ENCODE peak calls at places on chromosome 21, in four cellular contexts. L, M, N and E are unnamed samples. For H3K9me3, the result is how much of the 10 kb centered on the place peaks cover.

GRCh38 chr21:29133796-29134195 is 3.4 kb downstream of the MAP3K7CL start:
- DNase-seq in L (no peak), M (no peak), N (no peak), E (no peak)

GRCh38 chr21:41768371-41769042 is 1.7 kb upstream of the RIPK4 start:
- DNase-seq in L (no peak), M (no peak), N (peak), E (no peak)

GRCh38 chr21:33211305-33211704 is 18.4 kb upstream of the IFNAR2 start:
- DNase-seq in L (no peak), N (no peak), M (no peak), E (no peak)

GRCh38 chr21:45594721-45595489 is 48.6 kb upstream of the PCBP3 start:
- DNase-seq in N (no peak), M (no peak), L (no peak), E (no peak)

GRCh38 chr21:16551101-16551695 is 821.4 kb downstream of the USP25 start:
- DNase-seq in L (no peak), N (no peak), M (no peak), E (no peak)

GRCh38 chr21:38680401-38680800 is 125.3 kb upstream of the ETS2 start:
- DNase-seq in L (no peak), M (no peak), N (no peak), E (no peak)

GRCh38 chr21:16310191-16310590 is 580.4 kb downstream of the USP25 start:
- DNase-seq in N (no peak), L (no peak), M (no peak), E (no peak)

GRCh38 chr21:25862596-25862995 is 127.8 kb downstream of the GABPA start:
- DNase-seq in M (no peak), L (no peak), N (no peak), E (no peak)

GRCh38 chr21:38266732-38267131 is 9.9 kb downstream of the KCNJ15 start:
- DNase-seq in M (no peak), L (no peak), N (no peak), E (no peak)

GRCh38 chr21:36504067-36505058 is 24.4 kb upstream of the CLDN14 start:
- DNase-seq in L (no peak), N (peak), M (peak), E (peak)

GRCh38 chr21:17427157-17427556 is 85.7 kb upstream of the CXADR start:
- DNase-seq in N (no peak), L (no peak), M (no peak), E (no peak)

GRCh38 chr21:30408782-30409494 is 13.1 kb downstream of the KRTAP13-1 start:
- DNase-seq in M (no peak), N (peak), L (no peak), E (no peak)

GRCh38 chr21:15309022-15309590 is 244.3 kb upstream of the NRIP1 start:
- DNase-seq in N (no peak), L (no peak), M (no peak), E (no peak)

GRCh38 chr21:45972716-45973474 is 8.7 kb upstream of the COL6A1 start:
- DNase-seq in M (peak), L (no peak), N (peak), E (no peak)

GRCh38 chr21:45991606-45992301 is 10.2 kb downstream of the COL6A1 start:
- DNase-seq in N (no peak), M (no peak), L (no peak), E (peak)

DNA sequence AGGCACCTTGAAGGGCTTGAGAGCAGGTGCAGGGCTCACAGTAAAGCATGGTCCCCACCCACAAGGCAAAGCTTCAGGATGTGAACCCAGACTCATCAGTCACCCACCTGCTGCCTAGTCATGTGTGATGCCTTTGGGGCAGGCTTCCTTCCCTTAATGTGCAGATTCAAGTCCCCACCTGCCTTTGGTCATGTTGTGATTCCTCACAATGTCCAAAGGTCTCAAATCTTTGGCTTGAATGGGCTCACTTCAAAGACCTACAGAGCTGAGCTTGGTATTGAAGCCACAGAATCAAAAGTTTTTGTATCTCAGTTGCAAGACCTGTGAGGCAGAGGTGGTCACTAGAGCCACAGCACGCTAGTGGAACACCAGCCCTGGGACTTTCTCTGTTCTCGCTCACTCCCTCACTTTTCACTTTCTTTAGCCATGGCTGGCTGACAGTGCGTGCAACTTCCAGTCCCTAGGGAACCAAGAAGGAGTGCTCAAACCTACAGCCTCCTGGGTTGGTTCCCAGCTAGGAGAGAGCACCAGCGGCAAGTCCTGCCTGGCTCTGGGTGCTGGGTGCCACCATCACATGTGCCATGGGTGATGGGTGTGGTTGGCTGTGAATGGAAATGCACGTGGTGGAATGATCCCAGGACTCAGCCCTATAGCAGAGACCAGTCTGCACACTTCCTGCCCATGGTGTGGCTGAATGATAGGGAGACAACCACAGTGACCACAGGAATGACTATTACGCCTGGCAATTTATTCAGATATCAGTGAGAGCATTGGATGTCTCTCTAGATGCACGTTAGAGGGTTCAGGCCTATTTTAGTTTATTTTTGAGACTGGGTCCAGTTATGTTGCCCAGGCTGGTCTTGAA is 26.4 kb upstream of the CLIC6 start:
- DNase-seq in N (no peak), M (no peak), L (no peak), E (no peak)
- H3K9me3 ChIP-seq in N (under half), M (under half), L (under half), E (under half)

GRCh38 chr21:40635336-40635735 is 211.6 kb downstream of the DSCAM start:
- DNase-seq in M (no peak), L (no peak), N (no peak), E (no peak)
- H3K9me3 ChIP-seq in M (under half), L (under half), N (under half), E (under half)

DNA sequence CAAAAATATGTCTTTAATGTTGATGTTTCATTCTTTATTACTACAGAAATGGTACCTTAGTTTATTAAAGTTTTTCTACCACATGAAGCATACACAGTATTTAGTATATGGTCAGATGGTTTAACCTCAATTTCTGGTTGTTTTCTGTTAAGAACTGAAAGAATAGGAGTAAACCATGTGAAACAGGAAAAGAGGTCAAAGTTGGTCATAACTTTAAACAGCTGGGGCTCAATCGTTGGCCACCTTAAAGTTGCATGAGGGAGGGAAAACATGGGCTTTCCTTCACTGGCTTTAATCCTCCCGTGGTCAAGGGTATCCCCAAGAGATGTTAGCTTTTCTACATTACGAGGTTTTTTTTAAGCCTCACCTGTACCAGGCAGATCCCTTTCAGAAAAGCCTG is 483.3 kb upstream of the ADAMTS5 start:
- DNase-seq in N (no peak), M (no peak), L (no peak), E (no peak)
- H3K9me3 ChIP-seq in N (under half), M (under half), L (under half), E (under half)

GRCh38 chr21:27550258-27550657 is 583.4 kb upstream of the ADAMTS5 start:
- DNase-seq in N (no peak), L (no peak), M (no peak), E (no peak)
- H3K9me3 ChIP-seq in N (under half), L (under half), M (under half), E (under half)

GRCh38 chr21:31484219-31484618 is 140.2 kb upstream of the TIAM1 start:
- DNase-seq in L (no peak), N (no peak), M (no peak), E (no peak)
- H3K9me3 ChIP-seq in L (under half), N (under half), M (half or more), E (under half)

DNA sequence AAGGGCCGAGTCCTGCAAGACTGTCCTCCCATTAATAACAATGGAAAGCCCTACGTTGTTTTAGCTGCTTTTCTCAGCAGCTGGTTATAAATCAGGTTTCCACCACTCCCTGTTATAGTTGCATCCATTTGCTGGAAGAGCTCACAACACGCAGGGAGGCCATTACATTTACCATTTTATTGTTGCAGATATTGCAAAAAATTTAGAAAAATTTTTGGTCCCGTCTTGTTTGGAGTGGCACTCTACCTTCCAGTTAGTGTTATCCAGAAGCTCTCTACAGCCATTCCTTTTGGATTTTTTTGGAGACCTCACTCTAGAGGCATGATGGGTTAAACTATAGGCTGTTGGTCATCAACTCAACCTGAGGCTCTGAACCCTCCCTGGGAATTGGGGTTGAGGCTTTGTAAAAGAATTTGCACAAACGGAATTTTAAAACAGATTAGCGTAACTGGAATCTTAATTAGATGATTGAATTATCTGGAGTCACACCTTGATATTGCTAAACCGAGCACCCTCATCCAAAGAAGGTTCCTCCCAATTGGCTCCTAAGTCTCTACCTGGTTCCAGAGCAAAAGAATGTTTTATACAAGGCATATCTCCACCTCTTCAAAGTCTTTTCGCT is 1532.0 kb upstream of the TPTE start:
- DNase-seq in M (no peak), L (no peak), N (no peak), E (no peak)
- H3K9me3 ChIP-seq in M (under half), L (under half), N (under half), E (under half)

DNA sequence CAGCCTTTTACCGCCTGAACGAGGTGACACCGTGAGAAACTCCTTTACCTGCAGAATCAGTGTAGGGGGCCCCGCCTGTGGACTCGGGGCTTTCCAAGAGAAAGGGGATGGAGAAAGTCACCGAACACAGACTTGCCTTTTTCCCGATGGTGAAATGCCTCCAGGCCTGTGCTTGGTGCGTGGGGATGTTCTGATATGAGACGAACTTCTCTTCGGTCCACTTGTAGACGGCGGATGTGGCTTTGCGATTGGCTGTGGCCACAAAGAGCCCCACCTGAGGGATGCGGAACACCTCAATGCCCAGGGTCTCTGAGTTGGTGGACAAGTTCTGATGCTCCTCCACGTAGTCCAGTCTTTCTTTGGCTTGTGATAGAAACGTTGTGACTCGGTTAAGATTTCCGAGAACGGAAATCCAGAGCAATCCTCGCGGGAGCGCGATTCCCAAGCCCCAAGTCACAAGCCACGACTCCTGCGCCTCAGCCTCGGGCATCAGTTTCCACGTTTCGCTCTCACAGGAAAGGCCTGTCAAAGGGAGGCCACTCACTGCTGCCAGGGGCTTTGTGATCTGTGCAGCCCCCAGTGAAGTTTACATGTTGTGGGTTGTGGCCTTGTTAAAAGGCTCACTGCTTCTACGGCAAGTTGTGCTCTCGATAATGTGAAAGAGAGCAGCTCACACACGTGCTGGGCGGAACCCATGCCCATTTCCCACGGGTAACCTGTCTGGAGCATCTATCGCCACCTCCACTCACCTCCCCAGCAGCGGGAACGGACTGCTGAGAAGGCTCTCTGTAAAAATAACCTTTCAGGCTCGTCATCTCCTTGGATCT is 12.6 kb downstream of the KRTAP10-1 start:
- DNase-seq in N (no peak), M (no peak), L (no peak), E (peak)
- H3K9me3 ChIP-seq in N (under half), M (under half), L (under half), E (under half)

GRCh38 chr21:34733866-34734265 is 65.1 kb downstream of the CLIC6 start:
- DNase-seq in M (no peak), N (no peak), L (no peak), E (no peak)
- H3K9me3 ChIP-seq in M (under half), N (under half), L (under half), E (under half)